ENCODE peak calls at places on chromosomes 6 and 20, in six cellular contexts. One of them, this sample, is unnamed.
A peak's percentile ranks its signal among the peaks of the same experiment; 100 is the strongest.

GRCh38 chr6:44289726-44290125 is 19.5 kb downstream of the TMEM151B start:
- DNase-seq in substantia nigra: no peak
- DNase-seq in amygdala: no peak
- DNase-seq in NK-92 treated with Interleukin-12 subunit alpha and Interleukin-12 subunit beta, amount 100 ng/mL, for 24 hours: no peak
- DNase-seq in HuH-7.5: no peak
- DNase-seq in activated naive CD8-positive, alpha-beta T cell treated with anti-CD3 and anti-CD28 coated beads, Interleukin-2, amount 50 U/mL, for 16 hours: no peak
- DNase-seq in this sample: no peak

GRCh38 chr20:58447733-58448391 is 58.8 kb downstream of the VAPB start:
- DNase-seq in substantia nigra: peak; percentile 7
- DNase-seq in amygdala: no peak
- DNase-seq in NK-92 treated with Interleukin-12 subunit alpha and Interleukin-12 subunit beta, amount 100 ng/mL, for 24 hours: peak; percentile 20
- DNase-seq in HuH-7.5: peak; percentile 69
- DNase-seq in activated naive CD8-positive, alpha-beta T cell treated with anti-CD3 and anti-CD28 coated beads, Interleukin-2, amount 50 U/mL, for 16 hours: peak; percentile 15
- DNase-seq in this sample: no peak

GRCh38 chr6:46128476-46128875 is 1.3 kb upstream of the ENPP4 start:
- DNase-seq in substantia nigra: no peak
- DNase-seq in amygdala: no peak
- DNase-seq in NK-92 treated with Interleukin-12 subunit alpha and Interleukin-12 subunit beta, amount 100 ng/mL, for 24 hours: no peak
- DNase-seq in HuH-7.5: no peak
- DNase-seq in activated naive CD8-positive, alpha-beta T cell treated with anti-CD3 and anti-CD28 coated beads, Interleukin-2, amount 50 U/mL, for 16 hours: no peak
- DNase-seq in this sample: no peak

GRCh38 chr20:20322912-20323311 is 45.0 kb upstream of the INSM1 start:
- DNase-seq in substantia nigra: no peak
- DNase-seq in amygdala: no peak
- DNase-seq in NK-92 treated with Interleukin-12 subunit alpha and Interleukin-12 subunit beta, amount 100 ng/mL, for 24 hours: no peak
- DNase-seq in HuH-7.5: no peak
- DNase-seq in activated naive CD8-positive, alpha-beta T cell treated with anti-CD3 and anti-CD28 coated beads, Interleukin-2, amount 50 U/mL, for 16 hours: no peak
- DNase-seq in this sample: no peak

GRCh38 chr6:366389-366788 is 25.2 kb upstream of the IRF4 start:
- DNase-seq in substantia nigra: no peak
- DNase-seq in amygdala: no peak
- DNase-seq in NK-92 treated with Interleukin-12 subunit alpha and Interleukin-12 subunit beta, amount 100 ng/mL, for 24 hours: no peak
- DNase-seq in HuH-7.5: no peak
- DNase-seq in activated naive CD8-positive, alpha-beta T cell treated with anti-CD3 and anti-CD28 coated beads, Interleukin-2, amount 50 U/mL, for 16 hours: no peak
- DNase-seq in this sample: no peak

GRCh38 chr6:136226674-136227377 is 23.3 kb downstream of the MTFR2 start:
- DNase-seq in substantia nigra: no peak
- DNase-seq in amygdala: no peak
- DNase-seq in NK-92 treated with Interleukin-12 subunit alpha and Interleukin-12 subunit beta, amount 100 ng/mL, for 24 hours: no peak
- DNase-seq in HuH-7.5: no peak
- DNase-seq in activated naive CD8-positive, alpha-beta T cell treated with anti-CD3 and anti-CD28 coated beads, Interleukin-2, amount 50 U/mL, for 16 hours: no peak
- DNase-seq in this sample: no peak

GRCh38 chr6:109260126-109260525 is 122.1 kb downstream of the CD164 start:
- DNase-seq in substantia nigra: no peak
- DNase-seq in amygdala: no peak
- DNase-seq in NK-92 treated with Interleukin-12 subunit alpha and Interleukin-12 subunit beta, amount 100 ng/mL, for 24 hours: no peak
- DNase-seq in HuH-7.5: no peak
- DNase-seq in activated naive CD8-positive, alpha-beta T cell treated with anti-CD3 and anti-CD28 coated beads, Interleukin-2, amount 50 U/mL, for 16 hours: no peak
- DNase-seq in this sample: no peak

GRCh38 chr6:49849121-49849907 is 17.0 kb downstream of the CRISP1 start:
- DNase-seq in substantia nigra: no peak
- DNase-seq in amygdala: no peak
- DNase-seq in NK-92 treated with Interleukin-12 subunit alpha and Interleukin-12 subunit beta, amount 100 ng/mL, for 24 hours: no peak
- DNase-seq in HuH-7.5: no peak
- DNase-seq in activated naive CD8-positive, alpha-beta T cell treated with anti-CD3 and anti-CD28 coated beads, Interleukin-2, amount 50 U/mL, for 16 hours: no peak
- DNase-seq in this sample: peak; percentile 20

GRCh38 chr6:81075974-81076373 is 676.5 kb downstream of the TENT5A start:
- DNase-seq in substantia nigra: no peak
- DNase-seq in amygdala: no peak
- DNase-seq in NK-92 treated with Interleukin-12 subunit alpha and Interleukin-12 subunit beta, amount 100 ng/mL, for 24 hours: no peak
- DNase-seq in HuH-7.5: no peak
- DNase-seq in activated naive CD8-positive, alpha-beta T cell treated with anti-CD3 and anti-CD28 coated beads, Interleukin-2, amount 50 U/mL, for 16 hours: no peak
- DNase-seq in this sample: no peak

GRCh38 chr6:15184441-15184861 is 61.4 kb upstream of the JARID2 start:
- DNase-seq in substantia nigra: no peak
- DNase-seq in amygdala: no peak
- DNase-seq in NK-92 treated with Interleukin-12 subunit alpha and Interleukin-12 subunit beta, amount 100 ng/mL, for 24 hours: no peak
- DNase-seq in HuH-7.5: no peak
- DNase-seq in activated naive CD8-positive, alpha-beta T cell treated with anti-CD3 and anti-CD28 coated beads, Interleukin-2, amount 50 U/mL, for 16 hours: no peak
- DNase-seq in this sample: no peak

GRCh38 chr20:24773168-24773567 is 175.9 kb upstream of the CST7 start:
- DNase-seq in substantia nigra: no peak
- DNase-seq in amygdala: no peak
- DNase-seq in NK-92 treated with Interleukin-12 subunit alpha and Interleukin-12 subunit beta, amount 100 ng/mL, for 24 hours: no peak
- DNase-seq in HuH-7.5: no peak
- DNase-seq in activated naive CD8-positive, alpha-beta T cell treated with anti-CD3 and anti-CD28 coated beads, Interleukin-2, amount 50 U/mL, for 16 hours: no peak
- DNase-seq in this sample: no peak

GRCh38 chr20:41456341-41456740 is 89.7 kb upstream of the EMILIN3 start:
- DNase-seq in substantia nigra: no peak
- DNase-seq in amygdala: no peak
- DNase-seq in NK-92 treated with Interleukin-12 subunit alpha and Interleukin-12 subunit beta, amount 100 ng/mL, for 24 hours: no peak
- DNase-seq in HuH-7.5: no peak
- DNase-seq in activated naive CD8-positive, alpha-beta T cell treated with anti-CD3 and anti-CD28 coated beads, Interleukin-2, amount 50 U/mL, for 16 hours: no peak
- DNase-seq in this sample: no peak

GRCh38 chr6:147579667-147580066 is 71.2 kb downstream of the SAMD5 start:
- DNase-seq in substantia nigra: no peak
- DNase-seq in amygdala: no peak
- DNase-seq in NK-92 treated with Interleukin-12 subunit alpha and Interleukin-12 subunit beta, amount 100 ng/mL, for 24 hours: no peak
- DNase-seq in HuH-7.5: no peak
- DNase-seq in activated naive CD8-positive, alpha-beta T cell treated with anti-CD3 and anti-CD28 coated beads, Interleukin-2, amount 50 U/mL, for 16 hours: no peak
- DNase-seq in this sample: no peak

GRCh38 chr6:126720326-126720725 is 380.4 kb downstream of the CENPW start:
- DNase-seq in substantia nigra: no peak
- DNase-seq in amygdala: no peak
- DNase-seq in NK-92 treated with Interleukin-12 subunit alpha and Interleukin-12 subunit beta, amount 100 ng/mL, for 24 hours: no peak
- DNase-seq in HuH-7.5: no peak
- DNase-seq in activated naive CD8-positive, alpha-beta T cell treated with anti-CD3 and anti-CD28 coated beads, Interleukin-2, amount 50 U/mL, for 16 hours: no peak
- DNase-seq in this sample: no peak

GRCh38 chr6:42370323-42370985 is 81.3 kb downstream of the TRERF1 start:
- DNase-seq in substantia nigra: no peak
- DNase-seq in amygdala: no peak
- DNase-seq in NK-92 treated with Interleukin-12 subunit alpha and Interleukin-12 subunit beta, amount 100 ng/mL, for 24 hours: no peak
- DNase-seq in HuH-7.5: no peak
- DNase-seq in activated naive CD8-positive, alpha-beta T cell treated with anti-CD3 and anti-CD28 coated beads, Interleukin-2, amount 50 U/mL, for 16 hours: no peak
- DNase-seq in this sample: no peak

GRCh38 chr6:138310294-138310693 is 67.4 kb upstream of the SMIM28 start:
- DNase-seq in substantia nigra: no peak
- DNase-seq in amygdala: no peak
- DNase-seq in NK-92 treated with Interleukin-12 subunit alpha and Interleukin-12 subunit beta, amount 100 ng/mL, for 24 hours: no peak
- DNase-seq in HuH-7.5: no peak
- DNase-seq in activated naive CD8-positive, alpha-beta T cell treated with anti-CD3 and anti-CD28 coated beads, Interleukin-2, amount 50 U/mL, for 16 hours: no peak
- DNase-seq in this sample: no peak

GRCh38 chr6:33636655-33637054 is 15.5 kb downstream of the ITPR3 start:
- DNase-seq in substantia nigra: no peak
- DNase-seq in amygdala: no peak
- DNase-seq in NK-92 treated with Interleukin-12 subunit alpha and Interleukin-12 subunit beta, amount 100 ng/mL, for 24 hours: no peak
- DNase-seq in HuH-7.5: no peak
- DNase-seq in activated naive CD8-positive, alpha-beta T cell treated with anti-CD3 and anti-CD28 coated beads, Interleukin-2, amount 50 U/mL, for 16 hours: no peak
- DNase-seq in this sample: no peak

GRCh38 chr20:46572181-46572580 is 21.7 kb upstream of the OCSTAMP start:
- DNase-seq in substantia nigra: peak; percentile 96
- DNase-seq in amygdala: peak; percentile 78
- DNase-seq in NK-92 treated with Interleukin-12 subunit alpha and Interleukin-12 subunit beta, amount 100 ng/mL, for 24 hours: no peak
- DNase-seq in HuH-7.5: no peak
- DNase-seq in activated naive CD8-positive, alpha-beta T cell treated with anti-CD3 and anti-CD28 coated beads, Interleukin-2, amount 50 U/mL, for 16 hours: no peak
- DNase-seq in this sample: peak; percentile 95

GRCh38 chr20:50561379-50562078 is 51.3 kb downstream of the PTPN1 start:
- DNase-seq in substantia nigra: no peak
- DNase-seq in amygdala: no peak
- DNase-seq in NK-92 treated with Interleukin-12 subunit alpha and Interleukin-12 subunit beta, amount 100 ng/mL, for 24 hours: no peak
- DNase-seq in HuH-7.5: no peak
- DNase-seq in activated naive CD8-positive, alpha-beta T cell treated with anti-CD3 and anti-CD28 coated beads, Interleukin-2, amount 50 U/mL, for 16 hours: peak; percentile 37
- DNase-seq in this sample: peak; percentile 63

This sample was measured in putamen.